ENCODE peak calls at places on chromosomes 6 and 20, in five cellular contexts. M is T-helper 2 cell; V is fibroblast of lung; L is stimulated activated CD4-positive, alpha-beta T cell treated with anti-CD3 and anti-CD28 coated beads, TNF-alpha, amount 100 ng/mL, for 24 hours; G is LoVo. U is an unnamed sample.

GRCh38 chr20:38818113-38819065 is 12.9 kb downstream of the PPP1R16B start:
- DNase-seq in M (no peak), V (no peak), L (no peak), G (no peak), U (no peak)

GRCh38 chr6:2725999-2726567 is 24.6 kb downstream of the MYLK4 start:
- DNase-seq in M (no peak), V (peak), L (no peak), G (no peak), U (no peak)

GRCh38 chr6:100538086-100538485 is 73.4 kb upstream of the SIM1 start:
- DNase-seq in M (no peak), V (no peak), L (no peak), G (no peak), U (no peak)

GRCh38 chr20:54174452-54175175 is 828 bp upstream of the CYP24A1 start:
- DNase-seq in M (no peak), V (peak), L (no peak), G (no peak), U (no peak)

GRCh38 chr6:1873781-1874180 is 264.1 kb downstream of the FOXC1 start:
- DNase-seq in M (no peak), V (no peak), L (no peak), G (no peak), U (no peak)

GRCh38 chr20:32753731-32754130 is 8.5 kb upstream of the DNMT3B start:
- DNase-seq in M (no peak), V (no peak), L (no peak), G (no peak), U (no peak)

GRCh38 chr6:114051031-114051430 is 80.1 kb upstream of the HDAC2 start:
- DNase-seq in M (no peak), V (no peak), L (no peak), G (no peak), U (no peak)

GRCh38 chr6:50823130-50823920 is 4.7 kb downstream of the TFAP2B start:
- DNase-seq in M (no peak), V (no peak), L (no peak), G (no peak), U (no peak)

GRCh38 chr20:45949542-45950329 is 15.3 kb downstream of the PCIF1 start:
- DNase-seq in M (no peak), V (no peak), L (no peak), G (no peak), U (no peak)

GRCh38 chr6:164045082-164045481 is 630.6 kb downstream of the QKI start:
- DNase-seq in M (no peak), V (no peak), L (no peak), G (no peak), U (no peak)

GRCh38 chr6:144809120-144809519 is 524.0 kb downstream of the UTRN start:
- DNase-seq in M (no peak), V (no peak), L (no peak), G (peak), U (no peak)

GRCh38 chr20:45880988-45881788 is at the start of gene ZSWIM1:
- DNase-seq in M (peak), V (peak), L (peak), G (peak), U (peak)

GRCh38 chr6:31829633-31830492 is 2.3 kb downstream of the HSPA1B start:
- DNase-seq in M (no peak), V (peak), L (no peak), G (no peak), U (no peak)

GRCh38 chr6:90445533-90446108 is 141.3 kb downstream of the MAP3K7 start:
- DNase-seq in M (no peak), V (no peak), L (no peak), G (no peak), U (no peak)

GRCh38 chr6:13488015-13488895 is 855 bp upstream of the GFOD1 start:
- DNase-seq in M (peak), V (peak), L (no peak), G (no peak), U (no peak)

GRCh38 chr6:82419859-82420258 is 56.2 kb downstream of the TPBG start:
- DNase-seq in M (no peak), V (no peak), L (no peak), G (no peak), U (no peak)

GRCh38 chr6:101399627-101399955 is 6.1 kb downstream of the GRIK2 start:
- DNase-seq in M (no peak), V (no peak), L (no peak), G (no peak), U (no peak)

GRCh38 chr6:35215665-35216411 is 2.1 kb downstream of the SCUBE3 start:
- DNase-seq in M (no peak), V (no peak), L (no peak), G (no peak), U (no peak)

GRCh38 chr6:36938536-36938935 is 16.0 kb upstream of the PI16 start:
- DNase-seq in M (no peak), V (peak), L (no peak), G (no peak), U (peak)

GRCh38 chr20:34525709-34526416 is 9.6 kb downstream of the DYNLRB1 start:
- DNase-seq in M (no peak), V (peak), L (no peak), G (peak), U (peak)

GRCh38 chr6:84428300-84428907 is 201.0 kb upstream of the CEP162 start:
- DNase-seq in M (no peak), V (peak), L (no peak), G (peak), U (no peak)

GRCh38 chr6:30483677-30484279 is 5.5 kb upstream of the HLA-E start:
- DNase-seq in M (peak), V (peak), L (no peak), G (peak), U (peak)

GRCh38 chr20:9290331-9290730 is 221.4 kb downstream of the PLCB4 start:
- DNase-seq in M (no peak), V (no peak), L (no peak), G (no peak), U (no peak)

GRCh38 chr20:47358672-47359532 is 2.4 kb upstream of the ZMYND8 start:
- DNase-seq in M (no peak), V (peak), L (no peak), G (peak), U (peak)

GRCh38 chr6:143205983-143206382 is 145.3 kb downstream of the AIG1 start:
- DNase-seq in M (no peak), V (peak), L (no peak), G (no peak), U (no peak)

GRCh38 chr6:170445487-170445886 is 107.6 kb downstream of the PSMB1 start:
- DNase-seq in M (no peak), V (peak), L (no peak), G (no peak), U (no peak)

GRCh38 chr6:40689181-40689580 is 102.0 kb upstream of the LRFN2 start:
- DNase-seq in M (no peak), V (no peak), L (no peak), G (no peak), U (no peak)

GRCh38 chr20:62088258-62089127 is 22.8 kb upstream of the TAF4 start:
- DNase-seq in M (peak), V (peak), L (no peak), G (peak), U (no peak)

GRCh38 chr6:157840261-157840660 is 17.2 kb downstream of the SNX9 start:
- DNase-seq in M (no peak), V (no peak), L (no peak), G (no peak), U (no peak)

GRCh38 chr20:25022680-25023079 is 30.1 kb upstream of the APMAP start:
- DNase-seq in M (no peak), V (no peak), L (no peak), G (peak), U (no peak)

GRCh38 chr6:140415266-140415665 is 1040.8 kb upstream of the CITED2 start:
- DNase-seq in M (no peak), V (no peak), L (no peak), G (no peak), U (no peak)

GRCh38 chr20:36866681-36867485 is 9.1 kb upstream of the TLDC2 start:
- DNase-seq in M (no peak), V (no peak), L (no peak), G (no peak), U (no peak)

GRCh38 chr20:29689411-29690225 is 1567.8 kb upstream of the DEFB115 start:
- DNase-seq in M (peak), V (no peak), L (no peak), G (no peak), U (no peak)

U was measured in AG09309.